ENCODE peak calls at places on chromosomes 16 and 17, in eight cellular contexts. M is SJSA1, R is H9, N is retina, X is nephron progenitor cell, K is anterior cingulate cortex, E is activated T-helper 1 cell treated with Interleukin-2 at 50 U/mL for 16 hours, V is T-cell. H is an unnamed sample.

GRCh38 chr17:10139560-10139959 is 58.8 kb downstream of the GAS7 start:
- DNase-seq in M (no peak), R (no peak), N (no peak), X (no peak), K (no peak), E (no peak), V (no peak), H (no peak)

GRCh38 chr16:86664518-86665318 is 86.4 kb downstream of the FOXL1 start:
- DNase-seq in M (peak; percentile 96), R (no peak), N (no peak), X (no peak), K (no peak), E (no peak), V (no peak), H (no peak)

GRCh38 chr16:79598341-79599181 is 2.0 kb downstream of the MAF start:
- DNase-seq in M (peak; percentile 73), R (peak; percentile 76), N (peak; percentile 92), X (peak; percentile 66), K (peak; percentile 39), E (peak; percentile 16), V (peak; percentile 17), H (peak; percentile 67)

GRCh38 chr17:31254654-31255053 is 42.4 kb downstream of the OMG start:
- DNase-seq in M (no peak), R (no peak), N (no peak), X (no peak), K (no peak), E (no peak), V (no peak), H (no peak)

GRCh38 chr16:78676351-78676750 is 576.9 kb downstream of the WWOX start:
- DNase-seq in M (no peak), R (no peak), N (no peak), X (no peak), K (no peak), E (no peak), V (no peak), H (no peak)

GRCh38 chr17:58783380-58783779 is 27.7 kb downstream of the PPM1E start:
- DNase-seq in M (no peak), R (no peak), N (no peak), X (no peak), K (no peak), E (no peak), V (no peak), H (no peak)

GRCh38 chr16:70728145-70728544 is 42.3 kb upstream of the MTSS2 start:
- DNase-seq in M (no peak), R (no peak), N (no peak), X (no peak), K (no peak), E (no peak), V (no peak), H (no peak)

GRCh38 chr17:49365667-49366066 is 3.6 kb upstream of the ZNF652 start:
- DNase-seq in M (no peak), R (peak; percentile 76), N (no peak), X (no peak), K (peak; percentile 13), E (no peak), V (no peak), H (peak; percentile 30)

GRCh38 chr17:67246648-67247415 is 1.8 kb upstream of the HELZ start:
- DNase-seq in M (peak; percentile 56), R (peak; percentile 74), N (no peak), X (peak; percentile 18), K (peak; percentile 6), E (no peak), V (no peak), H (no peak)

GRCh38 chr17:77027271-77027670 is 113.5 kb upstream of the SEC14L1 start:
- DNase-seq in M (no peak), R (no peak), N (no peak), X (no peak), K (no peak), E (no peak), V (no peak), H (no peak)

GRCh38 chr17:8818654-8819330 is 19.6 kb upstream of the MFSD6L start:
- DNase-seq in M (no peak), R (peak; percentile 32), N (no peak), X (no peak), K (no peak), E (no peak), V (no peak), H (no peak)

GRCh38 chr17:40480501-40481003 is 20.9 kb downstream of the TNS4 start:
- DNase-seq in M (no peak), R (peak; percentile 76), N (no peak), X (no peak), K (no peak), E (peak; percentile 80), V (peak; percentile 84), H (no peak)

GRCh38 chr17:32491371-32492280 is 4.8 kb downstream of the CDK5R1 start:
- DNase-seq in M (no peak), R (no peak), N (no peak), X (no peak), K (no peak), E (no peak), V (no peak), H (no peak)

GRCh38 chr17:41777579-41778188 is 8.8 kb downstream of the JUP start:
- DNase-seq in M (peak; percentile 74), R (no peak), N (no peak), X (no peak), K (peak; percentile 53), E (no peak), V (no peak), H (peak; percentile 53)

GRCh38 chr16:49471038-49471727 is 97.6 kb downstream of the C16orf78 start:
- DNase-seq in M (peak; percentile 22), R (peak; percentile 9), N (no peak), X (no peak), K (no peak), E (no peak), V (no peak), H (no peak)

GRCh38 chr16:85376292-85377095 is 236.6 kb upstream of the GSE1 start:
- DNase-seq in M (no peak), R (no peak), N (no peak), X (no peak), K (peak; percentile 59), E (no peak), V (no peak), H (peak; percentile 29)

H was measured in C1 segment of cervical spinal cord.